ENCODE peak calls at places on chromosomes 12 and 14, in nine cellular contexts. T, P, S, C, Z, K, Y, B and R are unnamed samples.

GRCh38 chr12:76820888-76821482 is 57.1 kb downstream of the ZDHHC17 start:
- DNase-seq in T (peak; percentile 36), P (peak; percentile 11), S (peak; percentile 10), C (no peak), Z (no peak), K (no peak), Y (no peak), B (no peak), R (peak; percentile 27)

GRCh38 chr12:22101749-22102243 is 55.8 kb downstream of the CMAS start:
- DNase-seq in T (no peak), P (peak; percentile 78), S (no peak), C (peak; percentile 41), Z (no peak), K (no peak), Y (no peak), B (peak; percentile 17), R (no peak)

GRCh38 chr12:65892905-65893304 is 68.6 kb downstream of the HMGA2 start:
- DNase-seq in T (no peak), P (peak; percentile 79), S (no peak), C (no peak), Z (no peak), K (no peak), Y (no peak), B (no peak), R (no peak)

GRCh38 chr12:93571854-93572711 is at the start of gene SOCS2:
- DNase-seq in T (no peak), P (peak; percentile 8), S (peak; percentile 41), C (peak; percentile 59), Z (no peak), K (peak; percentile 20), Y (peak; percentile 31), B (peak; percentile 24), R (peak; percentile 41)

GRCh38 chr12:116126610-116127009 is 150.9 kb downstream of the MED13L start:
- DNase-seq in T (no peak), P (no peak), S (no peak), C (no peak), Z (no peak), K (no peak), Y (no peak), B (no peak), R (no peak)

GRCh38 chr14:90533591-90534021 is 136.8 kb downstream of the CALM1 start:
- DNase-seq in T (no peak), P (no peak), S (no peak), C (peak; percentile 67), Z (no peak), K (no peak), Y (no peak), B (no peak), R (no peak)

GRCh38 chr12:92551853-92552397 is 150.9 kb upstream of the PLEKHG7 start:
- DNase-seq in T (no peak), P (no peak), S (no peak), C (no peak), Z (no peak), K (no peak), Y (no peak), B (no peak), R (no peak)

GRCh38 chr12:69471667-69472385 is 1.6 kb downstream of the FRS2 start:
- DNase-seq in T (no peak), P (no peak), S (no peak), C (no peak), Z (no peak), K (no peak), Y (no peak), B (no peak), R (no peak)

GRCh38 chr12:124548854-124549378 is 18.5 kb downstream of the NCOR2 start:
- DNase-seq in T (peak; percentile 86), P (peak; percentile 69), S (peak; percentile 73), C (no peak), Z (no peak), K (no peak), Y (peak; percentile 54), B (peak; percentile 57), R (peak; percentile 46)

GRCh38 chr14:54881235-54881760 is 21.3 kb downstream of the GCH1 start:
- DNase-seq in T (no peak), P (no peak), S (peak; percentile 37), C (no peak), Z (no peak), K (peak; percentile 33), Y (no peak), B (peak; percentile 31), R (no peak)

GRCh38 chr14:54622189-54622958 is 55.4 kb downstream of the SAMD4A start:
- DNase-seq in T (no peak), P (peak; percentile 56), S (no peak), C (no peak), Z (no peak), K (no peak), Y (no peak), B (no peak), R (no peak)

GRCh38 chr12:124477109-124477915 is 90.1 kb downstream of the NCOR2 start:
- DNase-seq in T (no peak), P (no peak), S (no peak), C (peak; percentile 19), Z (no peak), K (no peak), Y (no peak), B (no peak), R (no peak)

GRCh38 chr14:73725116-73726024 is 11.2 kb upstream of the PNMA1 start:
- DNase-seq in T (no peak), P (no peak), S (no peak), C (no peak), Z (no peak), K (no peak), Y (no peak), B (peak; percentile 3), R (no peak)

GRCh38 chr12:92601680-92602079 is 101.1 kb upstream of the PLEKHG7 start:
- DNase-seq in T (no peak), P (no peak), S (no peak), C (no peak), Z (no peak), K (no peak), Y (no peak), B (no peak), R (no peak)

GRCh38 chr14:69191340-69192111 is at the start of gene EXD2:
- DNase-seq in T (peak; percentile 94), P (peak; percentile 65), S (peak; percentile 90), C (peak; percentile 92), Z (peak; percentile 92), K (peak; percentile 88), Y (peak; percentile 93), B (peak; percentile 76), R (peak; percentile 93)
- TF ChIP-seq POLR2A in T (no peak), P (no peak), S (peak; percentile 28), C (no peak), Z (no peak), K (no peak), Y (peak; percentile 48), B (no peak), R (peak; percentile 64)

GRCh38 chr12:58405363-58405762 is 464.0 kb downstream of the ATP23 start:
- DNase-seq in T (no peak), P (no peak), S (no peak), C (no peak), Z (no peak), K (no peak), Y (no peak), B (no peak), R (no peak)

GRCh38 chr12:58414398-58414871 is 473.1 kb downstream of the ATP23 start:
- DNase-seq in T (no peak), P (peak; percentile 44), S (no peak), C (no peak), Z (no peak), K (no peak), Y (no peak), B (no peak), R (no peak)

GRCh38 chr12:58413794-58414193 is 472.4 kb downstream of the ATP23 start:
- DNase-seq in T (no peak), P (peak; percentile 82), S (no peak), C (no peak), Z (no peak), K (no peak), Y (no peak), B (no peak), R (no peak)

GRCh38 chr12:58412466-58412865 is 471.1 kb downstream of the ATP23 start:
- DNase-seq in T (no peak), P (no peak), S (no peak), C (no peak), Z (no peak), K (no peak), Y (no peak), B (no peak), R (no peak)

GRCh38 chr12:58408516-58408915 is 467.1 kb downstream of the ATP23 start:
- DNase-seq in T (peak; percentile 60), P (peak; percentile 53), S (peak; percentile 40), C (no peak), Z (no peak), K (no peak), Y (no peak), B (no peak), R (no peak)
- H3K27me3 ChIP-seq in T (no peaks in the 10 kb centered on the region), P (no peaks in the 10 kb centered on the region), S (no peaks in the 10 kb centered on the region), C (no peaks in the 10 kb centered on the region), Z (no peaks in the 10 kb centered on the region), K (no peaks in the 10 kb centered on the region), Y (no peaks in the 10 kb centered on the region), B (no peaks in the 10 kb centered on the region), R (no peaks in the 10 kb centered on the region)

DNA sequence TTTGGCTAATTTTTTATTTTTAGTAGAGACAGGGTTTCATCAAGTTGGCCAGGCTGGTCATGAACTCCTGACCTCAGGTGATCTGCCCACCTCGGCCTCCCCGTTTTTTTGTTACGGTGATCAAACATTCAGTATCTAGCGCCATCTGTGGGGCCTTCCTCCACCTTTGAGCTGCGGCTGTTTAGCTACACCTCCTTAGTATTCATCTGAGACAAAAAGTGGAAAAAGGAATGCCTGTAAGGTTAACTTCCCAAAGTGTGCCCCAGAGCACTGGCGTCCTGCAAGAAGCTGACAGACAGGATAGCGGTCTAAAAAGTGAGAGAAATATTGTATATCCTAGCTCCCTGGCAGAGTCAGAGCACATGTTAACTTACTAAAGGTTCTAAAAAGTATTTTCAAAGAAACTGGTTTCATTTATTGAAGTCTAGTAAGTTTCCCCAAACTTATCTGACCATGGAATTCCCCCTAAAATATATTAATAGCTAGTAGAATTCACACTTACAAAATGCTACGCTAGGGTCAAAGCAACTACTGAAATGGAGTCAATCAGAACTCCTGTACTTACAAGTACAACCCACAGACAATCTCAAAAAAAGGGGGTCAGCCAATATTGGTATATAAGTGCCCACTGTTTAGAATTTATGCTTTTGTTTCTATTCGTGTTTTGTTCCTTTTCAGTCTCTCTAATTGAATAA is 59.1 kb downstream of the DUSP16 start:
- DNase-seq in T (no peak), P (no peak), S (no peak), C (no peak), Z (no peak), K (peak; percentile 39), Y (no peak), B (no peak), R (no peak)
- H3K27ac ChIP-seq in T (peak overlapping the region; percentile 87), P (no peak overlapping the region), S (no peak overlapping the region), C (no peak overlapping the region), Z (peak overlapping the region; percentile 68), K (no peak overlapping the region), Y (no peak overlapping the region), B (peak overlapping the region; percentile 82), R (no peak overlapping the region)

DNA sequence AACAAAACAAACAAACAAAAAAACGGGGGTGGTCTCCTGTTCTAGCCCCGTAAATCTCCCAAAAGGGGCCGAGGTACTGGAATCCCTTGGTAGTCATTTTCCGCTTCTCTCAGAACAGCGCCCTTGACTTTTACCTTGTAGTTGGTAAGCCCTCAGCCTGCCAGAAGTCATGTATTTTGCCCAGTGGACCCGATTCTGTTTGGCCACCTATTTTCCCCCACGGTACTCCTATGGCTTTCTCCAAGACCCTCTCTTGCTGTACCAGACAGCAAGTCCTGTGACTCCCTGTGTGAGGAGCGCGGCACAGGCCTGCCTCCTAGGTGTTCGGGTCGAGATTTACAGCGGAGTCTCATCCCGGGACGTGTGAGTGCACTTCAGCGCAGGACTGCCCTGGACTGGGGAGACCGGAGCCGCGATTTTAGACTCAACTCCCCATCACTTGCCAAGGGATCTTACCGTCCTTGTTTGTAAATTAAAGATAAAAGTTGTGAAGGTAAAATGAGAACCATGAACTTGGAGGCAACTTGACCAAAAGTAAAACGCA is 1.1 kb upstream of the MBD6 start:
- DNase-seq in T (peak; percentile 74), P (no peak), S (peak; percentile 40), C (peak; percentile 60), Z (no peak), K (peak; percentile 44), Y (peak; percentile 48), B (peak; percentile 47), R (peak; percentile 54)
- TF ChIP-seq POLR2A in T (no peak), P (no peak), S (no peak), C (no peak), Z (no peak), K (no peak), Y (no peak), B (no peak), R (no peak)